ENCODE peak calls at places on chromosomes 12 and 14, in eight cellular contexts. E is spleen; X is gastrocnemius medialis; G is tibial artery; I is pancreas; T is hepatocyte; P is CD8-positive, alpha-beta T cell; V is dorsolateral prefrontal cortex. H is an unnamed sample.

GRCh38 chr12:98745578-98746391 is 100.7 kb downstream of the APAF1 start:
- DNase-seq in V (no peak), I (no peak), P (no peak), E (no peak), T (no peak), G (no peak), X (no peak), H (no peak)

GRCh38 chr14:67428501-67429031 is 16.6 kb upstream of the PLEK2 start:
- DNase-seq in X (no peak), V (no peak), E (no peak), I (peak), T (peak), G (no peak), P (no peak), H (no peak)

GRCh38 chr14:59103396-59103795 is 85.1 kb upstream of the DAAM1 start:
- DNase-seq in P (no peak), G (no peak), E (no peak), X (no peak), T (no peak), I (no peak), V (no peak), H (no peak)

GRCh38 chr12:65856521-65856920 is 32.2 kb downstream of the HMGA2 start:
- DNase-seq in X (no peak), E (no peak), T (no peak), G (no peak), V (no peak), P (no peak), I (no peak), H (no peak)

GRCh38 chr12:108572166-108572790 is 9.9 kb downstream of the ISCU start:
- DNase-seq in T (no peak), G (no peak), P (no peak), V (no peak), X (no peak), E (no peak), I (no peak), H (no peak)

GRCh38 chr14:33285902-33286700 is 347.4 kb downstream of the NPAS3 start:
- DNase-seq in E (no peak), P (no peak), I (no peak), X (no peak), V (no peak), G (no peak), T (no peak), H (no peak)

GRCh38 chr12:1533602-1534304 is 60.6 kb downstream of the FBXL14 start:
- DNase-seq in V (no peak), E (no peak), X (no peak), G (no peak), I (no peak), P (peak), T (no peak), H (no peak)

GRCh38 chr12:13128291-13129000 is 25.0 kb upstream of the GSG1 start:
- DNase-seq in X (no peak), P (no peak), I (no peak), E (no peak), G (no peak), T (no peak), V (no peak), H (no peak)

GRCh38 chr14:97820781-97821180 is 1023.6 kb downstream of the VRK1 start:
- DNase-seq in P (no peak), G (no peak), T (no peak), X (no peak), I (no peak), V (no peak), E (no peak), H (no peak)

GRCh38 chr12:57430117-57430930 is 519 bp downstream of the R3HDM2 start:
- DNase-seq in E (peak), V (no peak), I (peak), T (no peak), X (no peak), P (peak), G (peak), H (no peak)

GRCh38 chr12:11804130-11804529 is 154.7 kb downstream of the ETV6 start:
- DNase-seq in G (no peak), E (no peak), P (no peak), T (no peak), I (no peak), X (no peak), V (no peak), H (no peak)

GRCh38 chr14:77077040-77077439 is 21.0 kb upstream of the CIPC start:
- DNase-seq in T (no peak), V (no peak), G (no peak), P (no peak), E (no peak), X (no peak), I (no peak), H (no peak)

GRCh38 chr14:65729547-65729946 is 317.0 kb downstream of the FUT8 start:
- DNase-seq in I (no peak), T (no peak), X (no peak), G (no peak), P (no peak), E (no peak), V (no peak), H (no peak)

GRCh38 chr12:108313609-108314331 is 25.3 kb downstream of the CMKLR1 start:
- DNase-seq in P (no peak), G (no peak), V (no peak), I (peak), T (peak), X (no peak), E (peak), H (no peak)

GRCh38 chr12:24535334-24536019 is 413.4 kb downstream of the BCAT1 start:
- DNase-seq in X (no peak), V (no peak), G (no peak), I (no peak), T (no peak), P (no peak), E (no peak), H (no peak)

GRCh38 chr12:24530689-24531088 is 418.2 kb downstream of the BCAT1 start:
- DNase-seq in X (no peak), P (no peak), V (no peak), T (no peak), G (no peak), E (no peak), I (no peak), H (no peak)

GRCh38 chr12:24533953-24534352 is 414.9 kb downstream of the BCAT1 start:
- DNase-seq in I (no peak), T (no peak), E (no peak), G (no peak), P (no peak), V (no peak), X (no peak), H (no peak)

GRCh38 chr12:24537241-24537860 is 411.6 kb downstream of the BCAT1 start:
- DNase-seq in V (no peak), P (no peak), I (no peak), X (no peak), G (no peak), E (no peak), T (peak), H (no peak)

DNA sequence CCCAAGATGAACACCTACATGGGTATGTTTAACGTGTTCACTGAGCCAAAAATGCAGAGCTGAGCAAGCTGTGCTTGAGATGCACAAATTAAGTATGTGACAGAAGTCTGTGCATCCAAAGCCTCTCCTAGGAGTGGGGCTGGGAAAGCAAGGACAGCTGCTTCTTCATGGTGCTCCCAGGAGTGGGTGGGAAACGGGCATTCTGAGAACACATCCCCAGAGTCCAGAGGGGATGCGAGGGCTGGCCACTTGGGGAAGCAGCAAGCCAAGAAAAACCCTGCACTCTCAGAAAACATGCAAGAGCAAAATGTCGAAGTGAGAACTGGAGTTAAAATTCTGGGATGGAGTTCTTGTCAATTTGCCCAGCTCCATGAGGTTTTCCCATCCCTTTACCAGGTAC is 414.3 kb downstream of the BCAT1 start:
- DNase-seq in X (no peak), G (no peak), T (no peak), P (no peak), I (no peak), V (peak), E (no peak), H (no peak)
- H3K27ac ChIP-seq in X (peak), G (peak), T (peak), P (no peak), I (no peak), V (peak), E (peak), H (peak)

GRCh38 chr12:105100998-105101397 is 6.5 kb upstream of the WASHC4 start:
- DNase-seq in G (no peak), V (no peak), I (no peak), X (no peak), E (no peak), P (no peak), T (no peak), H (no peak)
- TF ChIP-seq CTCF in G (no peak), V (peak), I (no peak), X (no peak), E (no peak), P (no peak), T (peak), H (no peak)

GRCh38 chr12:94618995-94619695 is 31.2 kb downstream of the TMCC3 start:
- DNase-seq in T (peak), E (no peak), X (no peak), I (no peak), V (no peak), G (no peak), P (no peak), H (no peak)

GRCh38 chr12:94622475-94622874 is 27.9 kb downstream of the TMCC3 start:
- DNase-seq in V (no peak), X (no peak), P (no peak), T (no peak), E (no peak), I (no peak), G (no peak), H (no peak)

GRCh38 chr12:94623161-94623920 is 27.0 kb downstream of the TMCC3 start:
- DNase-seq in T (no peak), G (no peak), I (no peak), E (no peak), V (no peak), X (no peak), P (no peak), H (no peak)

GRCh38 chr12:94620611-94621010 is 29.7 kb downstream of the TMCC3 start:
- DNase-seq in I (no peak), X (no peak), V (no peak), T (no peak), E (no peak), G (no peak), P (no peak), H (no peak)

DNA sequence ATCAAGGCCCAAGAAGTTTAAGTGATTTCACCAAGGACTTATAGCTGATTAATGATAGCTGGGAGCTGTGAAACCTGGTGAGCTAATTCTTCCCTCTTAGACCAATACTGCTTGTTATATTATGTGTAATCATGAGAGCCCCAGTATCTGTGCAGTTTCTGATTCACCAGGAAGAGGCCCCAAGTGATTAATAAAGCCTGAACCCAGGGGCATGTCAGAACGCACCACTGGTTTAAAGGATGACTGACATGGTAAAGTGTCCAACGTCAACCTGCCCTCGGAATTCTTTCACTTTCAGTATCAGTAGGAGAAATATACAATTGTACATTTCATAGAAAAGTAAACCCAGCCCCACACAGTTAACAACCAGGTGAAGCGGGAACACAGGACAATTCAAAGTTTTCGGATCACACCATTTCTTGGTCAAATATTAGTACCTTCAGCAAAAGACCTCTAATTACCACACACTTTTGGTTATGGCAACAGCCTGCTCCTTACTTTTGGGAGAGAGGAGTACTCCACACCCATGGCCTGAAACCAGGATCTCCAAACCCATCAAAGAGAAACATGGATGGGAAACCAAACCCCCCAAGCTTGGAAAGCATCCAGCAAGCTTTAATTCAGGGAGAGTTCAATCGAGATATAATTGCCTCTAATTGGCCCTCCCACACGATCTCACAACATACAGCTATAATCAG is 28.5 kb downstream of the TMCC3 start:
- DNase-seq in P (no peak), T (peak), E (no peak), X (no peak), V (no peak), I (no peak), G (no peak), H (no peak)
- H3K27ac ChIP-seq in P (peak), T (peak), E (peak), X (peak), V (peak), I (peak), G (no peak), H (no peak)

DNA sequence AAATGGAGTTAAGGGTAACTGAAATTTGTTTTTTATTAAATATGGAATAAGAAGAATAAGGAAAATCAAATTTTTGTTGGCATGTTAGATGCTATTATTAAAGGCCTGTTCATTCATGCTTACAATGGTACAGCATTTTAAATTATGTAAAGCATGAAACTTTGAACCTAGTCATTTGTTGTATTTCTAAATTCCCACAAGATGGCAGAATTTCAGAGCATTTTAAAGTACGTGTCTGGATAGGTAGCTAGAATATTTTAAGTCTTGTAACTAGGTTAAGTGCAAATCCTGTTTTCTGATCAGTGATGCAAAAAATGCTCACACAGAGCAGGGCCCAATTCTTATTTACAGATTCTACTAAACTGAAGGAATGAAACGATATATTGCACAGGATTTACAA is 585.6 kb upstream of the MIS18BP1 start:
- DNase-seq in V (no peak), X (no peak), I (no peak), G (no peak), P (no peak), T (peak), E (no peak), H (no peak)
- TF ChIP-seq CTCF in V (peak), X (no peak), I (no peak), G (no peak), P (no peak), T (peak), E (no peak), H (no peak)

GRCh38 chr12:49223590-49224369 is 34.9 kb upstream of the TUBA1A start:
- DNase-seq in T (no peak), G (no peak), E (no peak), X (no peak), P (no peak), I (no peak), V (no peak), H (no peak)
- H3K27ac ChIP-seq in T (no peak), G (no peak), E (peak), X (no peak), P (no peak), I (peak), V (peak), H (peak)

GRCh38 chr12:79008591-79008990 is 144.0 kb downstream of the SYT1 start:
- DNase-seq in E (no peak), P (no peak), X (no peak), G (no peak), V (no peak), I (no peak), T (no peak), H (no peak)

GRCh38 chr12:79001404-79001803 is 136.8 kb downstream of the SYT1 start:
- DNase-seq in E (no peak), T (no peak), G (no peak), X (no peak), V (no peak), P (no peak), I (no peak), H (no peak)

GRCh38 chr12:79000501-79000900 is 135.9 kb downstream of the SYT1 start:
- DNase-seq in E (no peak), V (no peak), T (no peak), P (no peak), I (no peak), G (no peak), X (no peak), H (no peak)

DNA sequence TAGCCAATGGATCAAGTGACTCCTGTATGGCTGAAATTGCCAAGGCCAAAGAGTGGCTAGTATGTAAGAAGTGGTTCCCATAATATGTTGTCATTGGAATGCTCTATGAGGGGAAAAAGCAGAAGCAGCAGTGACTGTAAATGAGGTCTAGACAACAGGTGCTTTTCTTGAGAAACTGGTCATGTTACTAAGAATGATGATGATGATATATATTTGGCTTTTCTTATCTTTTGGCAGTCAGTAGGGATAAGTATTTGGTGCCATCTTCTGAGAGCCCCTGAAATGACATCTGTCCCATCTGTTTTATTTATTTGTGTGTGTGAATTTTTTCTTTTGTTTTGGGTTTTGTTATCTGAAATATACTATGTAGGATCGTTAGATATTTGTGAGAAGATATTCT is 141.7 kb downstream of the SYT1 start:
- DNase-seq in V (no peak), G (no peak), E (no peak), I (no peak), X (no peak), P (no peak), T (no peak), H (no peak)
- TF ChIP-seq CTCF in V (peak), G (no peak), E (no peak), I (no peak), X (no peak), P (no peak), T (peak), H (no peak)

GRCh38 chr12:117646595-117646994 is 285.2 kb upstream of the NOS1 start:
- DNase-seq in V (no peak), E (no peak), I (no peak), G (no peak), P (no peak), X (no peak), T (no peak), H (no peak)
- H3K27ac ChIP-seq in V (no peak), E (no peak), I (no peak), G (no peak), P (no peak), X (no peak), T (no peak), H (no peak)

GRCh38 chr12:46433829-46434228 is 61.3 kb upstream of the SLC38A2 start:
- DNase-seq in P (no peak), T (no peak), E (no peak), I (no peak), V (no peak), G (no peak), X (no peak), H (no peak)
- TF ChIP-seq CTCF in P (no peak), T (no peak), E (no peak), I (no peak), V (no peak), G (no peak), X (no peak), H (no peak)

DNA sequence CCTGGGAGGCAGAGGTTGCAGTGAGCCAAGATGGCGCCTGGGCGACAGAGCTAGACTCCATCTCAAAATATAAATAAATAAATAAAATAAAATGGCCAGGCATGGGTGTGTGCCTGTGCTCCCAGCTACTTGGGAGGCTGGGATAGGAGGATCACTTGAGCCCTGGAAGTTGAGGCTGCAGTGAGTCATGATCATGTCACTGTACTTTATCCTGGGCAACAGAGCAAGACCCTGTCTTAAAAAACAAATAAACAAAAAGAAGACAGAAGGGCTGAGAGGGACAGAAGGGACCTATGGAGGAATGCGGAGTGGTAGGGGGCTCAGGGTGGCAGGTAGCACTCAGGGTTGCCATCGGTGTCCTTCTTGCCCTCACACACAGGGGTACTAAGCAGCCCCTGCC is 40.8 kb downstream of the PRPF40B start:
- DNase-seq in X (no peak), V (no peak), T (no peak), G (no peak), I (no peak), E (peak), P (no peak), H (no peak)
- H3K27ac ChIP-seq in X (peak), V (peak), T (no peak), G (peak), I (no peak), E (peak), P (no peak), H (no peak)

DNA sequence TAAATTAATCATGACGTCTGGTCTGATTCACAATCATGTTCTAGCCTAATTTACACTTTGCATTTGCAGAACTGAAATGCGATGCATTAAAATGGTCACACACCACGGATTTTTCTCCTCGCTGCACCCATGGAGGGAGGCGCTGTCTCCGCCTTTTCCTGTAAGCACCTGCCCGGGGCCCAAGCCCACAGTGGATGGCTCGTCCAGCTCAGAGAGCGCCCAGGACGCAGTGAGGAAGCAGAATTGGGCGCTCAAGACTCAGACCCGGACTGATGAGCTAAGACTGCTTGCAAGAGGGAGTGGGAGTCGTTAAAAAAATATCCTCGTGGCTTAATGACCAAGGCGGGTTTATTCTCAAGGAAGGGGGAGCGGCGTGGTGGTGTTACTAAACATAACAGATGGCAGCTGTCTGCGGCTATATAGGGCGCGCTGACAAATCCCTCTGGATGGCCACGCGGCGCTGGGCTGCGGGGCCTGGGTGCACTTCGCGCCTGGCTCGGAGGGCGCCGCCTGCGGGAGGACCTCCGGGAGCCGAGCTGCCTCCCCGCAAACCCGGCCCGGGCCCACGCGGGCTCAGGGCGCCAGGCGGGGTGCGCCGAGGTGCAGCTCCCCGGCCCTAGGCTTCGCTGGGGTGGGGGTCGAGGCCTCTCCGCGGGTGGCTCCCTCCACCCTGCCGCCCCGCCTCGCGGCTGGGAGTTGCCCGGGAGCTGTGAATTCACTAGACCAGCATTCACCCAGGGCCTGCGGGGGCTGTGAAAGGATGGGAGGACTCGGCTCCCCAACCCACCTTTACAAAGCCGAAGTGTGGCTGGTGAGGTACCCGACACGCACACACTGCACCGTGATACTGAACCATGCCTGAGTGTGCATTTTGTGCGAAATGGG is 78.7 kb downstream of the PPM1A start:
- DNase-seq in E (peak), I (peak), T (peak), P (peak), V (peak), X (peak), G (no peak), H (no peak)
- TF ChIP-seq CTCF in E (no peak), I (no peak), T (no peak), P (no peak), V (peak), X (peak), G (no peak), H (no peak)

H was measured in sigmoid colon.